ENCODE peak calls at places on chromosomes 13 and 19, in seven cellular contexts. Q is A549, I is ovary, V is H1, A is SK-N-SH, C is HepG2, S is esophagus muscularis mucosa. H is an unnamed sample.
A peak's percentile ranks its signal among the peaks of the same experiment; 100 is the strongest.

GRCh38 chr19:47848871-47849473 is 10.1 kb upstream of the TPRX2 start:
- DNase-seq in Q (peak; percentile 82), I (no peak), V (peak; percentile 62), A (peak; percentile 33), C (peak; percentile 15), S (no peak), H (no peak)

GRCh38 chr19:14554382-14554812 is 17.5 kb downstream of the NDUFB7 start:
- DNase-seq in Q (no peak), I (no peak), V (no peak), A (no peak), C (peak; percentile 76), S (no peak), H (no peak)

GRCh38 chr19:5880604-5881078 is 10.3 kb upstream of the FUT5 start:
- DNase-seq in Q (peak; percentile 63), I (no peak), V (no peak), A (no peak), C (peak; percentile 90), S (peak; percentile 95), H (no peak)

GRCh38 chr19:2761309-2761677 is 21.5 kb upstream of the SLC39A3 start:
- DNase-seq in Q (no peak), I (no peak), V (no peak), A (no peak), C (no peak), S (no peak), H (no peak)

GRCh38 chr13:113748862-113749451 is 10.1 kb upstream of the TMEM255B start:
- DNase-seq in Q (no peak), I (no peak), V (no peak), A (no peak), C (no peak), S (no peak), H (no peak)

GRCh38 chr13:100175803-100176182 is 86.9 kb downstream of the PCCA start:
- DNase-seq in Q (no peak), I (no peak), V (no peak), A (no peak), C (no peak), S (no peak), H (no peak)

GRCh38 chr13:107035186-107035585 is 467.2 kb upstream of the ARGLU1 start:
- DNase-seq in Q (no peak), I (no peak), V (no peak), A (no peak), C (no peak), S (no peak), H (no peak)

GRCh38 chr13:76646946-76647345 is 239.3 kb downstream of the KCTD12 start:
- DNase-seq in Q (no peak), I (no peak), V (no peak), A (no peak), C (no peak), S (no peak), H (no peak)

GRCh38 chr19:42362891-42363440 is 27.1 kb downstream of the CNFN start:
- DNase-seq in Q (no peak), I (no peak), V (no peak), A (no peak), C (no peak), S (no peak), H (no peak)

GRCh38 chr13:113112893-113113845 is 7.6 kb downstream of the F7 start:
- DNase-seq in Q (no peak), I (peak; percentile 8), V (no peak), A (no peak), C (no peak), S (no peak), H (no peak)

GRCh38 chr19:5692785-5693194 is 2.7 kb downstream of the RPL36 start:
- DNase-seq in Q (peak; percentile 41), I (no peak), V (no peak), A (peak; percentile 28), C (no peak), S (no peak), H (no peak)

GRCh38 chr13:87311165-87311564 is 360.0 kb upstream of the SLITRK5 start:
- DNase-seq in Q (no peak), I (no peak), V (no peak), A (no peak), C (no peak), S (no peak), H (no peak)

DNA sequence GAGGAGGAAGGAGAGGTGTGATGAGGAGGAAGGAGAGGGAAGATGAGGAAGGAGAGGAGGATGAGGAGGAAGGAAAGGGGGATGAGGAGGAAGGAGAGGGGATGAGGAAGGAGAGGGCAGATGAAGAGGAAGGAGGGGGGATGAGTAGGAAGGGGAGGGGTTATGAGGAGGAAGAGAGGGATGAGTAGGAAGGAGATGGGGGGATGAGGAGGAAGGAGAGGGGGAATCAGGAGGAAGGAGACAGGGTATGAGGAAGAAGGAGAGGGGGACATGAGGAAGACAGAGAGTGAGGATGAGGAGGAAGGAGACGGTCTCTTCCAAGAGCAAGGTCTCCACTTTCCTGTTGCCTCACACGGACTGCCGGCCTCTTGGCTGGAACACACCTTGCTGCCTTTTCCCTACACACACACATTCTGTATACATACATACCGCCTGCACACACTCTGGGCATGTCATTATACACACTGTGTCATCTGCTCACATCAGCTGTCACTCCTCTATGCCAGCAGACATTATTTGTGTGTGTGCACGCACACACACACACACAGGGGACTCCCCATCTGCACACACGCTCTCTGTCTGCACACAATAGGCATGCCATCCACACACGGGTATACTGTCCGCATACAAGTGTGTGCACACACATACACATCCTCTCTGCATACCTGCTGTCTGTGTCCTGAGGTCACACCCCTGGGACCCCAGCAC is 11.1 kb upstream of the VSTM2B start:
- DNase-seq in Q (peak; percentile 59), I (no peak), V (no peak), A (no peak), C (no peak), S (no peak), H (no peak)
- TF ChIP-seq EP300 in Q (no peak), I (no peak), V (no peak), A (no peak), C (no peak), S (no peak), H (no peak)

GRCh38 chr19:45469132-45469834 is 1.5 kb downstream of the FOSB start:
- DNase-seq in Q (peak; percentile 94), I (peak; percentile 93), V (no peak), A (peak; percentile 92), C (peak; percentile 87), S (peak; percentile 98), H (peak; percentile 95)

GRCh38 chr19:45467115-45467455 is 711 bp upstream of the FOSB start:
- DNase-seq in Q (no peak), I (no peak), V (no peak), A (no peak), C (no peak), S (no peak), H (no peak)

GRCh38 chr19:45468803-45469131 is 971 bp downstream of the FOSB start:
- DNase-seq in Q (peak; percentile 66), I (no peak), V (no peak), A (no peak), C (no peak), S (no peak), H (peak; percentile 41)

GRCh38 chr19:45467456-45468158 is at the start of gene FOSB:
- DNase-seq in Q (peak; percentile 98), I (peak; percentile 95), V (no peak), A (peak; percentile 96), C (peak; percentile 87), S (peak; percentile 99), H (peak; percentile 97)

GRCh38 chr19:45468159-45468651 is 409 bp downstream of the FOSB start:
- DNase-seq in Q (no peak), I (peak; percentile 66), V (no peak), A (no peak), C (no peak), S (no peak), H (peak; percentile 35)
- TF ChIP-seq CTCF in Q (no peak), I (no peak), V (no peak), A (no peak), C (peak; percentile 44), S (peak; percentile 10), H (no peak)

GRCh38 chr19:17020823-17021222 is 5.8 kb downstream of the CPAMD8 start:
- DNase-seq in Q (peak; percentile 38), I (no peak), V (no peak), A (no peak), C (no peak), S (no peak), H (no peak)

GRCh38 chr19:17020380-17020779 is 6.2 kb downstream of the CPAMD8 start:
- DNase-seq in Q (no peak), I (no peak), V (no peak), A (no peak), C (no peak), S (no peak), H (no peak)

GRCh38 chr19:17021328-17021727 is 5.3 kb downstream of the CPAMD8 start:
- DNase-seq in Q (no peak), I (no peak), V (no peak), A (no peak), C (no peak), S (no peak), H (no peak)

GRCh38 chr19:17023805-17024204 is 2.8 kb downstream of the CPAMD8 start:
- DNase-seq in Q (no peak), I (no peak), V (no peak), A (no peak), C (no peak), S (no peak), H (no peak)

DNA sequence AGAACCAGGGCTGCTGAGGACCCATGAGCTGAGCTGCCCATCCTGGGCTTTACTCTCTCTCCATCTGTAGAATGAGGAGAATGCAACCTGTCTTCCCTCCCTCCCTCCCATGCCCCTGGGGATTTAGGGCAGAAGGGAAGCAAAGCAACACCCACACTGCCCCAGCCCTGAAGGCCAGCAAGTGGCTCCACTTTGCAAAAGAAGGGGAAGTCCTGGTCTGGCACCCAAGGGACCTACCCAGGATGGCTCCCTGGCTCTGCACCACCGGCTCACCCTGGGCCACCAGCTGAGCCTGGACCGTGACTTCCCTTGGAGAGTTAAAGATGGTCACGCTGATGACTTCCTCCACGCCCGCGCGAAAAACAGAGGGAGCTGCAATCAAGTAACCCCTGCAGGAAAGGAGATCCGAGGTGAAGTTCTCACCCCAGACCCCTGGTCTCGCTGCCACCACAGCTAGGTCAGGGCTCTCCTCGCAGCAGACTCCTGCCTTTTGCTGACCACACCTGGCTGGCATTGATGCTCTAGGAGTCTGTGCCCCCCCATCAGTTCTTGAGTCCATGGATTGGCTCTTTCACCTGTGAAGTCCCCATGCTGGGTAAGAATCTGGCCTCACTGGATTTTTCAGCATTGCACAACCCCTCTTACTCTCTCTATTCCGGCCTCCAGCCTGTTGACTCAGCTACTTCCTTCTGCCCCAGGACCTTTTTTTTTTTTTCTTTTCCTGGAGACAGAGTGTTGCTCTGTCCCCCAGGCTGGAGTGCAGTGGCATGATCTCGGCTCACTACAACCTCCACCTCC is 4.6 kb downstream of the CPAMD8 start:
- DNase-seq in Q (no peak), I (no peak), V (no peak), A (no peak), C (peak; percentile 11), S (no peak), H (no peak)
- TF ChIP-seq EP300 in Q (no peak), I (no peak), V (no peak), A (no peak), C (no peak), S (no peak), H (no peak)

GRCh38 chr13:96994030-96994848 is at the start of gene OXGR1:
- DNase-seq in Q (no peak), I (no peak), V (no peak), A (peak; percentile 65), C (no peak), S (no peak), H (no peak)
- TF ChIP-seq CTCF in Q (no peak), I (no peak), V (peak; percentile 38), A (no peak), C (no peak), S (no peak), H (no peak)